ENCODE peak calls at places on chromosomes 6 and 20, in four cellular contexts. K is endothelial cell of umbilical vein, C is fibroblast of lung, A is hepatocyte. J is an unnamed sample.

GRCh38 chr6:131001113-131001776 is 61.8 kb downstream of the EPB41L2 start:
- DNase-seq in K (no peak), C (no peak), A (no peak), J (no peak)

GRCh38 chr20:50642288-50642803 is 49.0 kb downstream of the RIPOR3 start:
- DNase-seq in K (no peak), C (no peak), A (no peak), J (peak; percentile 95)

GRCh38 chr6:38933426-38933825 is 115.2 kb upstream of the GLP1R start:
- DNase-seq in K (peak; percentile 76), C (no peak), A (peak; percentile 40), J (peak; percentile 25)

GRCh38 chr6:40789143-40789764 is 202.1 kb upstream of the LRFN2 start:
- DNase-seq in K (peak; percentile 78), C (no peak), A (no peak), J (no peak)

GRCh38 chr6:17506962-17507361 is 93.1 kb upstream of the FAM8A1 start:
- DNase-seq in K (no peak), C (no peak), A (no peak), J (no peak)

GRCh38 chr6:166658792-166659150 is 31.7 kb upstream of the RPS6KA2 start:
- DNase-seq in K (no peak), C (no peak), A (no peak), J (no peak)

GRCh38 chr6:280775-281468 is 11.4 kb upstream of the DUSP22 start:
- DNase-seq in K (no peak), C (no peak), A (no peak), J (no peak)

GRCh38 chr6:159117541-159117940 is 51.7 kb upstream of the FNDC1 start:
- DNase-seq in K (no peak), C (no peak), A (no peak), J (no peak)

GRCh38 chr6:168581236-168581635 is 140.3 kb downstream of the SMOC2 start:
- DNase-seq in K (no peak), C (no peak), A (no peak), J (no peak)

GRCh38 chr6:6788394-6789020 is 200.0 kb downstream of the LY86 start:
- DNase-seq in K (peak; percentile 30), C (no peak), A (no peak), J (no peak)

GRCh38 chr20:36784900-36785299 is 11.3 kb upstream of the DSN1 start:
- DNase-seq in K (no peak), C (peak; percentile 17), A (no peak), J (no peak)

GRCh38 chr6:152129606-152130249 is 322.2 kb downstream of the ESR1 start:
- DNase-seq in K (peak; percentile 92), C (no peak), A (no peak), J (no peak)

GRCh38 chr6:72622094-72622540 is 253 bp downstream of the KCNQ5 start:
- DNase-seq in K (no peak), C (peak; percentile 48), A (peak; percentile 61), J (peak; percentile 80)
- TF ChIP-seq CTCF in K (no peak), C (peak; percentile 6), A (no peak), J (no peak)

DNA sequence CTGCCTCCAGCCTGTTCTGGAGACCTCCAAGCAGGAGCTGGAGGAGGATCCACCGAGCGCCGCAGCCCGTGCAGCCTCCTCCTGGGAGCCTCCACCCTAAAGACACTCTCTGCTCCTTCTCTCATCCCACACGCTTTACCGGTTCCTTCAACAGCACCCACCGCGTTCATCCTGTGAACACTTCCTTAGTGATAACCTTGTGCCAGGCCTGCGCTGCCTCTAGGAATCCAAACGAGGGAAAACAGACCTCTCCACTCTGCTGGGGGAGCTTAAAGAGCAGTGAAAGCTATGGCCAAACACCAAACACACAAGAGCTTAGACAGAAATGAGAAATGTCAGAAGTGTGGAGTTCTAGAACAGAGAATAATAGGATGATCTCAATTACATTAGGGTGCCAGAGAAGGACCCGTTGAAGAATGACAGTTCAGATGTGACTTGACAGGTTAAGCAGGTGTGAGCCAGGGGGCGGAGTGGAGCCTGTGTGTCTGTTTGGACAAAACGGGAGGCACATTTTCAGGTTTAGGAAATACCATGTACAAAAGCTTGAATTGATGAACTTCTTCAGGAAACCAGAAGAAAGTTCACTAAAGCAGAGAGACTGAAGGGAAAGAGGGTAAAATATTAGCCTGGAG is 28.5 kb upstream of the HLA-DRB5 start:
- DNase-seq in K (no peak), C (no peak), A (no peak), J (no peak)
- TF ChIP-seq EZH2 in K (no peak), C (no peak), A (no peak), J (no peak)

DNA sequence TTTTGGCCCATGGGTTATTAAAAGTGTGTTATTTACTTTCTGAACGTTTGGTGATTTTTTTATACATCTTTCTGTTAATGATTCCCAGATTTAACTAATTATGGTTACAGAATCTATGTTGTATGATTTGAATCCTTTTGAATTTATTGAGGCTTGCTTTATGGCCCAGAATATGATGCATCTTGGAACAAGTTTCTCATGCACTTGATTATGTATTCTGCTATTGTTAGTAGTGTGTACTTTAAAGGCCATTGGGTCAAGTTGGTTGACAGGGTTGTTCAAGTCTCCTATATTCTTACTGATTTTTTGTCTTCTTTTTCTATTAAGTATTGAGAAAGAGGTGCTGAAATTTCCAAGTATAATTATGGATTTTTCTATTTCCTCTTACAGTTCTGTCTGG is 105.0 kb upstream of the FOXO3 start:
- DNase-seq in K (no peak), C (no peak), A (no peak), J (no peak)
- TF ChIP-seq CTCF in K (no peak), C (no peak), A (no peak), J (no peak)

DNA sequence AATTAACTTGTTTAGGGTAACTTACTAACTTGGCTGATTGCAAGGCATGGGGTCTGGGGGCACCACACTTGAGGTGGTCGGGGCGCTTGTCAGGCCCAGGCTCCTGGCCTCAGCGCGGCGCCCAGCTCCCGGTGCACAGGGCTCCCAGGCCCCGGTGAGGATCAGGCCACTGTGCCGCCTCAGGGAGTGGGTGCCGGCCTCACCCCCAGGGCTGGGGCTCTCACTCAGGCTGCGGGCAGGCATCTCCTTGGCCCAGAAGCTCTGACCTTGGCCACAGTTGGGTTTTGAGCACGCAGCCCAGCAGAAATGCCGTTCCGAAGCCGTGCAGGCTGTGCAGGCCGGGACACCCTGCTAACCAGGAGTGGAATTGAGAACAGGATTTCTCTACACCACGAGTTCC is 37.8 kb upstream of the BHLHE23 start:
- DNase-seq in K (no peak), C (no peak), A (no peak), J (no peak)
- TF ChIP-seq EZH2 in K (no peak), C (no peak), A (no peak), J (no peak)

DNA sequence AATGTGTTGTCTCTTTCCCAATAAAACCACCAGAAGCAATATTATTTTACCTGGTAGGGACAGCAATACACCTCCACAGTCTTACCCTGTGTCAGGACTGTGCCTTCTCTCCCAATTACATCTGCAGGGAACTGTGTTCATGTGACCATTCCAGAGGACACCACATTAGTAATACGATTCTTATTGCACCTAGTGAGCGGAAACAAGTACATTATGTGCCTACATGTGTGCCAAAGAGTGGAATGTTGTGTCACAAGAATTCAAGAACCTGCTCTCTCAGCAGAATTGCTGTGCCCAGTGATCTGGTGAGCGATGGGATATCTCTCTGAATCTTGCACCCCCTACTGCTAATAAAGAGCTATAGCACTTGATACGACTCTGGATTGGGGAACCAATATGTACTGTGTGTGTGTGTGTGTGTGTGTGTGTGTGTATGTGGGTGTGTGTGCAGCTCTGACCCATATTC is 57.4 kb upstream of the FOXC1 start:
- DNase-seq in K (peak; percentile 15), C (peak; percentile 21), A (no peak), J (peak; percentile 49)
- TF ChIP-seq CTCF in K (peak; percentile 35), C (peak; percentile 61), A (no peak), J (peak; percentile 57)

DNA sequence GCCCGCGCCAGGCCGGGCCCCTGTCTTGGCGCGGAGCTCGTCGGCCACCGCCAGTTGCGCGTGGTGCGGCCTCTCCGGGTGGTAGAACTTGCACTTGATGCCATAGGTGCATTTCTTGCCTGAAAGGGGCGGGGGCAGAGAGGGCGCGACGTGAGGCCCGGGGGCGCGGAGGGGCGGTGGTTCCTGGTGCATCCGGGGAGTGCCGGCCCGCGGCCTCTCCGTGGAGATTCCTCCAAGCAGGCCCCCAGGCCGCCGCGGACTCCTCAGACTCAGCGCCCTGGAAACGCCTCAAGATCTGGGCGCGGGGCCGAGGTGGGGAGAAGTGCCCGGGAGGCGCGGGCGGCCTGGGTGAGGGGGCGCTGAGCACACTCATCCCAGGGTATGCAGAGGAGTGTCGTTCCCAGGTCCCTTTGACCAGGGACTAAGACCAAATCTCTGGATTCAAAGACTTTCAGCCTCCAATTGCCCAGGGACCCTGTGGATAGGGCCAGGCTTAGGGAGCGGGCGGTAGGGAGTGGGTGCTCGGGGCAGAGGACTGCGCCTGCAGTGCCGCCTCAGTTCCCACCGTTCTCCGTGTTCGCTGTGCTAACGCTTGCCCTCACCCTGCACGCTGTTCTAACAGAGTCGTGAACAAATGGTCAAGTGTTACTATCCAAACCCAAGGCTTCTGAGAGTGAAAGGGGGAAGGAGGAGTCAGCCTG is 33.3 kb downstream of the ZC3H12D start:
- DNase-seq in K (no peak), C (peak; percentile 34), A (peak; percentile 65), J (no peak)
- TF ChIP-seq EZH2 in K (peak; percentile 88), C (no peak), A (no peak), J (no peak)

GRCh38 chr6:26258199-26258977 is 106.6 kb upstream of the BTN3A2 start:
- DNase-seq in K (no peak), C (no peak), A (no peak), J (no peak)
- TF ChIP-seq CTCF in K (peak; percentile 13), C (peak; percentile 25), A (peak; percentile 19), J (peak; percentile 43)